ENCODE peak calls at places on chromosomes 7 and 10, in six cellular contexts. One of them, this sample, is unnamed.

GRCh38 chr10:129853236-129853946 is 110.7 kb downstream of the EBF3 start:
- DNase-seq in GM12865: no peak
- DNase-seq in CD8-positive, alpha-beta T cell: no peak
- DNase-seq in GM23338: no peak
- DNase-seq in H9: no peak
- DNase-seq in BE2C: no peak
- DNase-seq in this sample: no peak

GRCh38 chr10:83764681-83765080 is 374.6 kb upstream of the GHITM start:
- DNase-seq in GM23338: peak; percentile 15
- DNase-seq in GM12865: no peak
- DNase-seq in H9: no peak
- DNase-seq in BE2C: no peak
- DNase-seq in CD8-positive, alpha-beta T cell: no peak
- DNase-seq in this sample: no peak

GRCh38 chr10:122461367-122461728 is at the start of gene HTRA1:
- DNase-seq in GM23338: peak; percentile 79
- DNase-seq in BE2C: peak; percentile 45
- DNase-seq in GM12865: no peak
- DNase-seq in CD8-positive, alpha-beta T cell: no peak
- DNase-seq in H9: peak; percentile 66
- DNase-seq in this sample: peak; percentile 35

GRCh38 chr7:2143450-2143849 is 89.3 kb downstream of the MAD1L1 start:
- DNase-seq in H9: no peak
- DNase-seq in CD8-positive, alpha-beta T cell: no peak
- DNase-seq in GM12865: no peak
- DNase-seq in GM23338: no peak
- DNase-seq in BE2C: peak; percentile 47
- DNase-seq in this sample: no peak

GRCh38 chr10:78567680-78568453 is 500.9 kb upstream of the ZMIZ1 start:
- DNase-seq in CD8-positive, alpha-beta T cell: no peak
- DNase-seq in GM12865: no peak
- DNase-seq in H9: no peak
- DNase-seq in GM23338: no peak
- DNase-seq in BE2C: no peak
- DNase-seq in this sample: no peak

GRCh38 chr10:5583525-5584175 is 58.9 kb downstream of the CALML3 start:
- DNase-seq in H9: peak; percentile 84
- DNase-seq in BE2C: peak; percentile 42
- DNase-seq in GM12865: peak; percentile 87
- DNase-seq in GM23338: peak; percentile 79
- DNase-seq in CD8-positive, alpha-beta T cell: no peak
- DNase-seq in this sample: no peak

GRCh38 chr10:130065251-130065650 is 45.4 kb downstream of the C10orf143 start:
- DNase-seq in H9: no peak
- DNase-seq in GM23338: no peak
- DNase-seq in GM12865: no peak
- DNase-seq in CD8-positive, alpha-beta T cell: no peak
- DNase-seq in BE2C: no peak
- DNase-seq in this sample: no peak

GRCh38 chr7:77310982-77311381 is 105.2 kb downstream of the GSAP start:
- DNase-seq in H9: no peak
- DNase-seq in GM23338: no peak
- DNase-seq in CD8-positive, alpha-beta T cell: no peak
- DNase-seq in GM12865: no peak
- DNase-seq in BE2C: no peak
- DNase-seq in this sample: no peak

GRCh38 chr7:155213385-155213784 is 84.3 kb upstream of the INSIG1 start:
- DNase-seq in BE2C: no peak
- DNase-seq in GM23338: no peak
- DNase-seq in CD8-positive, alpha-beta T cell: no peak
- DNase-seq in GM12865: no peak
- DNase-seq in H9: no peak
- DNase-seq in this sample: no peak

GRCh38 chr7:82204694-82205093 is 238.9 kb downstream of the CACNA2D1 start:
- DNase-seq in GM12865: no peak
- DNase-seq in CD8-positive, alpha-beta T cell: no peak
- DNase-seq in GM23338: no peak
- DNase-seq in BE2C: no peak
- DNase-seq in H9: no peak
- DNase-seq in this sample: no peak

GRCh38 chr10:114783686-114784085 is 37.9 kb upstream of the FHIP2A start:
- DNase-seq in BE2C: no peak
- DNase-seq in GM23338: no peak
- DNase-seq in GM12865: no peak
- DNase-seq in H9: no peak
- DNase-seq in CD8-positive, alpha-beta T cell: no peak
- DNase-seq in this sample: no peak

GRCh38 chr7:66739477-66739876 is 1.1 kb upstream of the RABGEF1 start:
- DNase-seq in GM23338: no peak
- DNase-seq in H9: no peak
- DNase-seq in CD8-positive, alpha-beta T cell: no peak
- DNase-seq in GM12865: no peak
- DNase-seq in BE2C: no peak
- DNase-seq in this sample: no peak

GRCh38 chr7:93890041-93890463 is 501 bp downstream of the TFPI2 start:
- DNase-seq in GM23338: peak; percentile 86
- DNase-seq in H9: peak; percentile 68
- DNase-seq in BE2C: peak; percentile 6
- DNase-seq in CD8-positive, alpha-beta T cell: no peak
- DNase-seq in GM12865: peak; percentile 65
- DNase-seq in this sample: no peak

GRCh38 chr10:97596101-97597055 is 6.9 kb downstream of the C10orf62 start:
- DNase-seq in GM23338: no peak
- DNase-seq in BE2C: no peak
- DNase-seq in GM12865: no peak
- DNase-seq in CD8-positive, alpha-beta T cell: no peak
- DNase-seq in H9: no peak
- DNase-seq in this sample: peak; percentile 16

GRCh38 chr10:104052351-104052885 is 33.3 kb downstream of the COL17A1 start:
- DNase-seq in BE2C: no peak
- DNase-seq in GM12865: no peak
- DNase-seq in GM23338: no peak
- DNase-seq in CD8-positive, alpha-beta T cell: no peak
- DNase-seq in H9: no peak
- DNase-seq in this sample: no peak

GRCh38 chr10:84548869-84549268 is 220.5 kb downstream of the CCSER2 start:
- DNase-seq in CD8-positive, alpha-beta T cell: no peak
- DNase-seq in BE2C: peak; percentile 18
- DNase-seq in GM23338: peak; percentile 82
- DNase-seq in GM12865: no peak
- DNase-seq in H9: peak; percentile 78
- DNase-seq in this sample: no peak

GRCh38 chr10:17831896-17832295 is 22.7 kb downstream of the MRC1 start:
- DNase-seq in H9: no peak
- DNase-seq in GM23338: no peak
- DNase-seq in BE2C: no peak
- DNase-seq in GM12865: no peak
- DNase-seq in CD8-positive, alpha-beta T cell: no peak
- DNase-seq in this sample: no peak

GRCh38 chr10:86253171-86254072 is 113.2 kb downstream of the GRID1 start:
- DNase-seq in BE2C: peak; percentile 86
- DNase-seq in GM12865: no peak
- DNase-seq in GM23338: peak; percentile 61
- DNase-seq in CD8-positive, alpha-beta T cell: no peak
- DNase-seq in H9: peak; percentile 71
- DNase-seq in this sample: no peak

GRCh38 chr7:23472974-23473847 is 2.9 kb upstream of the IGF2BP3 start:
- DNase-seq in GM12865: no peak
- DNase-seq in BE2C: peak; percentile 39
- DNase-seq in GM23338: no peak
- DNase-seq in CD8-positive, alpha-beta T cell: no peak
- DNase-seq in H9: no peak
- DNase-seq in this sample: no peak

GRCh38 chr7:36158321-36158605 is 5.2 kb downstream of the EEPD1 start:
- DNase-seq in H9: no peak
- DNase-seq in BE2C: no peak
- DNase-seq in GM23338: no peak
- DNase-seq in GM12865: no peak
- DNase-seq in CD8-positive, alpha-beta T cell: no peak
- DNase-seq in this sample: no peak

GRCh38 chr7:130369831-130370230 is 10.5 kb upstream of the CPA1 start:
- DNase-seq in BE2C: no peak
- DNase-seq in CD8-positive, alpha-beta T cell: no peak
- DNase-seq in GM23338: no peak
- DNase-seq in H9: no peak
- DNase-seq in GM12865: no peak
- DNase-seq in this sample: no peak

GRCh38 chr7:44638611-44639557 is 32.5 kb downstream of the OGDH start:
- DNase-seq in BE2C: peak; percentile 81
- DNase-seq in GM23338: peak; percentile 53
- DNase-seq in CD8-positive, alpha-beta T cell: peak; percentile 74
- DNase-seq in H9: peak; percentile 64
- DNase-seq in GM12865: peak; percentile 95
- DNase-seq in this sample: peak; percentile 97

GRCh38 chr10:34081347-34081743 is 733.8 kb downstream of the PARD3 start:
- DNase-seq in GM23338: no peak
- DNase-seq in H9: no peak
- DNase-seq in CD8-positive, alpha-beta T cell: no peak
- DNase-seq in BE2C: no peak
- DNase-seq in GM12865: no peak
- DNase-seq in this sample: no peak

GRCh38 chr10:129074939-129075338 is 392.1 kb upstream of the MGMT start:
- DNase-seq in GM23338: no peak
- DNase-seq in BE2C: no peak
- DNase-seq in CD8-positive, alpha-beta T cell: no peak
- DNase-seq in GM12865: no peak
- DNase-seq in H9: no peak
- DNase-seq in this sample: no peak

GRCh38 chr7:116802144-116802747 is 60.1 kb upstream of the CAPZA2 start:
- DNase-seq in CD8-positive, alpha-beta T cell: no peak
- DNase-seq in GM23338: no peak
- DNase-seq in BE2C: no peak
- DNase-seq in H9: no peak
- DNase-seq in GM12865: no peak
- DNase-seq in this sample: no peak

GRCh38 chr7:107958764-107959526 is 44.0 kb downstream of the LAMB1 start:
- DNase-seq in GM23338: no peak
- DNase-seq in GM12865: no peak
- DNase-seq in CD8-positive, alpha-beta T cell: no peak
- DNase-seq in BE2C: no peak
- DNase-seq in H9: no peak
- DNase-seq in this sample: no peak

GRCh38 chr10:49398000-49398861 is 2.3 kb upstream of the DRGX start:
- DNase-seq in H9: peak; percentile 76
- DNase-seq in BE2C: no peak
- DNase-seq in CD8-positive, alpha-beta T cell: peak; percentile 30
- DNase-seq in GM23338: peak; percentile 78
- DNase-seq in GM12865: peak; percentile 15
- DNase-seq in this sample: peak; percentile 46

GRCh38 chr7:143396182-143396581 is 12.5 kb downstream of the EPHA1 start:
- DNase-seq in GM23338: no peak
- DNase-seq in H9: no peak
- DNase-seq in GM12865: no peak
- DNase-seq in CD8-positive, alpha-beta T cell: no peak
- DNase-seq in BE2C: no peak
- DNase-seq in this sample: no peak

GRCh38 chr7:143394777-143395176 is 13.6 kb downstream of the ZYX start:
- DNase-seq in GM23338: no peak
- DNase-seq in BE2C: no peak
- DNase-seq in H9: no peak
- DNase-seq in GM12865: no peak
- DNase-seq in CD8-positive, alpha-beta T cell: no peak
- DNase-seq in this sample: no peak

GRCh38 chr7:143394068-143394467 is 12.9 kb downstream of the ZYX start:
- DNase-seq in GM12865: no peak
- DNase-seq in H9: no peak
- DNase-seq in GM23338: no peak
- DNase-seq in BE2C: no peak
- DNase-seq in CD8-positive, alpha-beta T cell: no peak
- DNase-seq in this sample: no peak

GRCh38 chr7:143396625-143397556 is 11.8 kb downstream of the EPHA1 start:
- DNase-seq in BE2C: no peak
- DNase-seq in GM23338: no peak
- DNase-seq in GM12865: no peak
- DNase-seq in CD8-positive, alpha-beta T cell: no peak
- DNase-seq in H9: no peak
- DNase-seq in this sample: no peak

GRCh38 chr7:143395187-143396149 is 13.2 kb downstream of the EPHA1 start:
- DNase-seq in CD8-positive, alpha-beta T cell: no peak
- DNase-seq in H9: peak; percentile 36
- DNase-seq in GM23338: peak; percentile 63
- DNase-seq in GM12865: no peak
- DNase-seq in BE2C: no peak
- DNase-seq in this sample: no peak
- TF ChIP-seq CTCF in CD8-positive, alpha-beta T cell: no peak
- TF ChIP-seq CTCF in H9: peak; percentile 35
- TF ChIP-seq CTCF in GM23338: no peak
- TF ChIP-seq CTCF in GM12865: no peak
- TF ChIP-seq CTCF in BE2C: no peak
- TF ChIP-seq CTCF in this sample: no peak

GRCh38 chr10:22335204-22335956 is 9.9 kb upstream of the SPAG6 start:
- DNase-seq in GM12865: peak; percentile 94
- DNase-seq in CD8-positive, alpha-beta T cell: no peak
- DNase-seq in GM23338: peak; percentile 78
- DNase-seq in BE2C: no peak
- DNase-seq in H9: peak; percentile 71
- DNase-seq in this sample: peak; percentile 16
- TF ChIP-seq CTCF in GM12865: no peak
- TF ChIP-seq CTCF in CD8-positive, alpha-beta T cell: no peak
- TF ChIP-seq CTCF in GM23338: no peak
- TF ChIP-seq CTCF in BE2C: no peak
- TF ChIP-seq CTCF in H9: no peak
- TF ChIP-seq CTCF in this sample: no peak

GRCh38 chr7:104137971-104138370 is 69.8 kb downstream of the ORC5 start:
- DNase-seq in H9: peak; percentile 31
- DNase-seq in BE2C: no peak
- DNase-seq in GM23338: peak; percentile 21
- DNase-seq in GM12865: no peak
- DNase-seq in CD8-positive, alpha-beta T cell: no peak
- DNase-seq in this sample: no peak
- TF ChIP-seq CTCF in H9: no peak
- TF ChIP-seq CTCF in BE2C: no peak
- TF ChIP-seq CTCF in GM23338: no peak
- TF ChIP-seq CTCF in GM12865: no peak
- TF ChIP-seq CTCF in CD8-positive, alpha-beta T cell: no peak
- TF ChIP-seq CTCF in this sample: no peak

GRCh38 chr7:20834656-20835055 is 48.0 kb upstream of the SP8 start:
- DNase-seq in CD8-positive, alpha-beta T cell: no peak
- DNase-seq in BE2C: no peak
- DNase-seq in GM23338: peak; percentile 30
- DNase-seq in GM12865: no peak
- DNase-seq in H9: no peak
- DNase-seq in this sample: no peak
- TF ChIP-seq CTCF in CD8-positive, alpha-beta T cell: no peak
- TF ChIP-seq CTCF in BE2C: no peak
- TF ChIP-seq CTCF in GM23338: peak; percentile 75
- TF ChIP-seq CTCF in GM12865: peak; percentile 22
- TF ChIP-seq CTCF in H9: peak; percentile 79
- TF ChIP-seq CTCF in this sample: peak; percentile 56